ENCODE peak calls at places on chromosomes 6 and 20, in eight cellular contexts. One of them, this sample, is unnamed.

GRCh38 chr20:1997483-1998192 is 3.8 kb upstream of the PDYN start:
- DNase-seq in HEK293T: no peak
- DNase-seq in sciatic nerve: no peak
- DNase-seq in ACHN: no peak
- DNase-seq in T-cell: no peak
- DNase-seq in activated gamma-delta T cell treated with anti-CD3 and anti-CD28 coated beads, Interleukin-2, amount 50 U/mL, for 16 hours: no peak
- DNase-seq in ELR: no peak
- DNase-seq in Panc1: no peak
- DNase-seq in this sample: no peak

GRCh38 chr20:62408055-62408454 is 970 bp upstream of the CABLES2 start:
- DNase-seq in HEK293T: no peak
- DNase-seq in sciatic nerve: no peak
- DNase-seq in ACHN: no peak
- DNase-seq in T-cell: no peak
- DNase-seq in activated gamma-delta T cell treated with anti-CD3 and anti-CD28 coated beads, Interleukin-2, amount 50 U/mL, for 16 hours: no peak
- DNase-seq in ELR: no peak
- DNase-seq in Panc1: no peak
- DNase-seq in this sample: no peak

GRCh38 chr6:145562771-145563615 is 172.3 kb downstream of the EPM2A start:
- DNase-seq in HEK293T: no peak
- DNase-seq in sciatic nerve: no peak
- DNase-seq in ACHN: no peak
- DNase-seq in T-cell: no peak
- DNase-seq in activated gamma-delta T cell treated with anti-CD3 and anti-CD28 coated beads, Interleukin-2, amount 50 U/mL, for 16 hours: no peak
- DNase-seq in ELR: peak; percentile 23
- DNase-seq in Panc1: no peak
- DNase-seq in this sample: no peak

GRCh38 chr6:117938324-117938995 is 31.4 kb downstream of the SLC35F1 start:
- DNase-seq in HEK293T: no peak
- DNase-seq in sciatic nerve: no peak
- DNase-seq in ACHN: no peak
- DNase-seq in T-cell: no peak
- DNase-seq in activated gamma-delta T cell treated with anti-CD3 and anti-CD28 coated beads, Interleukin-2, amount 50 U/mL, for 16 hours: no peak
- DNase-seq in ELR: no peak
- DNase-seq in Panc1: no peak
- DNase-seq in this sample: no peak

GRCh38 chr20:40838516-40838915 is 149.5 kb upstream of the MAFB start:
- DNase-seq in HEK293T: no peak
- DNase-seq in sciatic nerve: no peak
- DNase-seq in ACHN: no peak
- DNase-seq in T-cell: no peak
- DNase-seq in activated gamma-delta T cell treated with anti-CD3 and anti-CD28 coated beads, Interleukin-2, amount 50 U/mL, for 16 hours: no peak
- DNase-seq in ELR: no peak
- DNase-seq in Panc1: no peak
- DNase-seq in this sample: no peak

GRCh38 chr6:7819641-7820040 is 90.9 kb downstream of the TXNDC5 start:
- DNase-seq in HEK293T: no peak
- DNase-seq in sciatic nerve: no peak
- DNase-seq in ACHN: no peak
- DNase-seq in T-cell: no peak
- DNase-seq in activated gamma-delta T cell treated with anti-CD3 and anti-CD28 coated beads, Interleukin-2, amount 50 U/mL, for 16 hours: no peak
- DNase-seq in ELR: peak; percentile 4
- DNase-seq in Panc1: no peak
- DNase-seq in this sample: no peak

GRCh38 chr20:64104667-64105451 is 2.5 kb downstream of the NPBWR2 start:
- DNase-seq in HEK293T: no peak
- DNase-seq in sciatic nerve: peak; percentile 48
- DNase-seq in ACHN: no peak
- DNase-seq in T-cell: no peak
- DNase-seq in activated gamma-delta T cell treated with anti-CD3 and anti-CD28 coated beads, Interleukin-2, amount 50 U/mL, for 16 hours: no peak
- DNase-seq in ELR: no peak
- DNase-seq in Panc1: no peak
- DNase-seq in this sample: no peak

GRCh38 chr20:46070215-46070910 is 19.4 kb downstream of the NCOA5 start:
- DNase-seq in HEK293T: no peak
- DNase-seq in sciatic nerve: no peak
- DNase-seq in ACHN: peak; percentile 54
- DNase-seq in T-cell: no peak
- DNase-seq in activated gamma-delta T cell treated with anti-CD3 and anti-CD28 coated beads, Interleukin-2, amount 50 U/mL, for 16 hours: no peak
- DNase-seq in ELR: peak; percentile 65
- DNase-seq in Panc1: no peak
- DNase-seq in this sample: no peak

GRCh38 chr20:32580970-32581838 is 3.9 kb downstream of the NOL4L start:
- DNase-seq in HEK293T: no peak
- DNase-seq in sciatic nerve: no peak
- DNase-seq in ACHN: no peak
- DNase-seq in T-cell: peak; percentile 22
- DNase-seq in activated gamma-delta T cell treated with anti-CD3 and anti-CD28 coated beads, Interleukin-2, amount 50 U/mL, for 16 hours: no peak
- DNase-seq in ELR: no peak
- DNase-seq in Panc1: no peak
- DNase-seq in this sample: peak; percentile 36

GRCh38 chr20:21183722-21184121 is 57.8 kb downstream of the KIZ start:
- DNase-seq in HEK293T: no peak
- DNase-seq in sciatic nerve: no peak
- DNase-seq in ACHN: peak; percentile 64
- DNase-seq in T-cell: no peak
- DNase-seq in activated gamma-delta T cell treated with anti-CD3 and anti-CD28 coated beads, Interleukin-2, amount 50 U/mL, for 16 hours: no peak
- DNase-seq in ELR: peak; percentile 46
- DNase-seq in Panc1: no peak
- DNase-seq in this sample: no peak

GRCh38 chr6:11033825-11034224 is 10.3 kb downstream of the ELOVL2 start:
- DNase-seq in HEK293T: no peak
- DNase-seq in sciatic nerve: no peak
- DNase-seq in ACHN: peak; percentile 28
- DNase-seq in T-cell: no peak
- DNase-seq in activated gamma-delta T cell treated with anti-CD3 and anti-CD28 coated beads, Interleukin-2, amount 50 U/mL, for 16 hours: no peak
- DNase-seq in ELR: peak; percentile 94
- DNase-seq in Panc1: no peak
- DNase-seq in this sample: no peak

GRCh38 chr20:37325206-37325605 is 20.7 kb upstream of the SRC start:
- DNase-seq in HEK293T: no peak
- DNase-seq in sciatic nerve: no peak
- DNase-seq in ACHN: no peak
- DNase-seq in T-cell: no peak
- DNase-seq in activated gamma-delta T cell treated with anti-CD3 and anti-CD28 coated beads, Interleukin-2, amount 50 U/mL, for 16 hours: no peak
- DNase-seq in ELR: no peak
- DNase-seq in Panc1: no peak
- DNase-seq in this sample: no peak

GRCh38 chr6:26420607-26421235 is 18.6 kb downstream of the BTN3A1 start:
- DNase-seq in HEK293T: peak; percentile 35
- DNase-seq in sciatic nerve: no peak
- DNase-seq in ACHN: peak; percentile 60
- DNase-seq in T-cell: peak; percentile 24
- DNase-seq in activated gamma-delta T cell treated with anti-CD3 and anti-CD28 coated beads, Interleukin-2, amount 50 U/mL, for 16 hours: no peak
- DNase-seq in ELR: peak; percentile 71
- DNase-seq in Panc1: no peak
- DNase-seq in this sample: peak; percentile 30

GRCh38 chr6:136548582-136549330 is 1.5 kb downstream of the MAP7 start:
- DNase-seq in HEK293T: no peak
- DNase-seq in sciatic nerve: no peak
- DNase-seq in ACHN: no peak
- DNase-seq in T-cell: no peak
- DNase-seq in activated gamma-delta T cell treated with anti-CD3 and anti-CD28 coated beads, Interleukin-2, amount 50 U/mL, for 16 hours: no peak
- DNase-seq in ELR: no peak
- DNase-seq in Panc1: no peak
- DNase-seq in this sample: peak; percentile 62

GRCh38 chr6:25263602-25264001 is 15.6 kb upstream of the CARMIL1 start:
- DNase-seq in HEK293T: no peak
- DNase-seq in sciatic nerve: no peak
- DNase-seq in ACHN: peak; percentile 10
- DNase-seq in T-cell: no peak
- DNase-seq in activated gamma-delta T cell treated with anti-CD3 and anti-CD28 coated beads, Interleukin-2, amount 50 U/mL, for 16 hours: no peak
- DNase-seq in ELR: peak; percentile 51
- DNase-seq in Panc1: no peak
- DNase-seq in this sample: no peak

GRCh38 chr6:119612871-119613515 is 263.4 kb upstream of the MAN1A1 start:
- DNase-seq in HEK293T: no peak
- DNase-seq in sciatic nerve: no peak
- DNase-seq in ACHN: no peak
- DNase-seq in T-cell: no peak
- DNase-seq in activated gamma-delta T cell treated with anti-CD3 and anti-CD28 coated beads, Interleukin-2, amount 50 U/mL, for 16 hours: no peak
- DNase-seq in ELR: peak; percentile 32
- DNase-seq in Panc1: no peak
- DNase-seq in this sample: no peak

GRCh38 chr6:12962995-12963394 is 246.4 kb downstream of the PHACTR1 start:
- DNase-seq in HEK293T: no peak
- DNase-seq in sciatic nerve: no peak
- DNase-seq in ACHN: no peak
- DNase-seq in T-cell: no peak
- DNase-seq in activated gamma-delta T cell treated with anti-CD3 and anti-CD28 coated beads, Interleukin-2, amount 50 U/mL, for 16 hours: no peak
- DNase-seq in ELR: peak; percentile 79
- DNase-seq in Panc1: no peak
- DNase-seq in this sample: no peak

GRCh38 chr6:145480024-145480423 is 255.3 kb downstream of the EPM2A start:
- DNase-seq in HEK293T: no peak
- DNase-seq in sciatic nerve: no peak
- DNase-seq in ACHN: no peak
- DNase-seq in T-cell: no peak
- DNase-seq in activated gamma-delta T cell treated with anti-CD3 and anti-CD28 coated beads, Interleukin-2, amount 50 U/mL, for 16 hours: no peak
- DNase-seq in ELR: no peak
- DNase-seq in Panc1: no peak
- DNase-seq in this sample: no peak

GRCh38 chr6:74534485-74535211 is 671.2 kb downstream of the COL12A1 start:
- DNase-seq in HEK293T: no peak
- DNase-seq in sciatic nerve: no peak
- DNase-seq in ACHN: no peak
- DNase-seq in T-cell: no peak
- DNase-seq in activated gamma-delta T cell treated with anti-CD3 and anti-CD28 coated beads, Interleukin-2, amount 50 U/mL, for 16 hours: no peak
- DNase-seq in ELR: peak; percentile 12
- DNase-seq in Panc1: peak; percentile 52
- DNase-seq in this sample: no peak

GRCh38 chr6:169970306-169970988 is 219.0 kb downstream of the ERMARD start:
- DNase-seq in HEK293T: no peak
- DNase-seq in sciatic nerve: no peak
- DNase-seq in ACHN: no peak
- DNase-seq in T-cell: no peak
- DNase-seq in activated gamma-delta T cell treated with anti-CD3 and anti-CD28 coated beads, Interleukin-2, amount 50 U/mL, for 16 hours: no peak
- DNase-seq in ELR: no peak
- DNase-seq in Panc1: no peak
- DNase-seq in this sample: no peak

GRCh38 chr20:364905-365794 is 15.4 kb upstream of the TRIB3 start:
- DNase-seq in HEK293T: no peak
- DNase-seq in sciatic nerve: no peak
- DNase-seq in ACHN: peak; percentile 52
- DNase-seq in T-cell: no peak
- DNase-seq in activated gamma-delta T cell treated with anti-CD3 and anti-CD28 coated beads, Interleukin-2, amount 50 U/mL, for 16 hours: no peak
- DNase-seq in ELR: peak; percentile 77
- DNase-seq in Panc1: no peak
- DNase-seq in this sample: no peak

GRCh38 chr6:20168668-20169633 is 43.3 kb downstream of the MBOAT1 start:
- DNase-seq in HEK293T: no peak
- DNase-seq in sciatic nerve: no peak
- DNase-seq in ACHN: no peak
- DNase-seq in T-cell: no peak
- DNase-seq in activated gamma-delta T cell treated with anti-CD3 and anti-CD28 coated beads, Interleukin-2, amount 50 U/mL, for 16 hours: no peak
- DNase-seq in ELR: no peak
- DNase-seq in Panc1: no peak
- DNase-seq in this sample: no peak

GRCh38 chr6:42041131-42042055 is 8.9 kb upstream of the TAF8 start:
- DNase-seq in HEK293T: no peak
- DNase-seq in sciatic nerve: no peak
- DNase-seq in ACHN: no peak
- DNase-seq in T-cell: no peak
- DNase-seq in activated gamma-delta T cell treated with anti-CD3 and anti-CD28 coated beads, Interleukin-2, amount 50 U/mL, for 16 hours: no peak
- DNase-seq in ELR: no peak
- DNase-seq in Panc1: no peak
- DNase-seq in this sample: no peak

GRCh38 chr20:24698706-24699206 is 229.3 kb downstream of the SYNDIG1 start:
- DNase-seq in HEK293T: no peak
- DNase-seq in sciatic nerve: peak; percentile 31
- DNase-seq in ACHN: no peak
- DNase-seq in T-cell: no peak
- DNase-seq in activated gamma-delta T cell treated with anti-CD3 and anti-CD28 coated beads, Interleukin-2, amount 50 U/mL, for 16 hours: no peak
- DNase-seq in ELR: no peak
- DNase-seq in Panc1: no peak
- DNase-seq in this sample: no peak

GRCh38 chr6:137912813-137913212 is 45.8 kb downstream of the TNFAIP3 start:
- DNase-seq in HEK293T: no peak
- DNase-seq in sciatic nerve: no peak
- DNase-seq in ACHN: no peak
- DNase-seq in T-cell: no peak
- DNase-seq in activated gamma-delta T cell treated with anti-CD3 and anti-CD28 coated beads, Interleukin-2, amount 50 U/mL, for 16 hours: no peak
- DNase-seq in ELR: no peak
- DNase-seq in Panc1: no peak
- DNase-seq in this sample: no peak

GRCh38 chr6:5333653-5334052 is 72.3 kb downstream of the FARS2 start:
- DNase-seq in HEK293T: no peak
- DNase-seq in sciatic nerve: no peak
- DNase-seq in ACHN: no peak
- DNase-seq in T-cell: no peak
- DNase-seq in activated gamma-delta T cell treated with anti-CD3 and anti-CD28 coated beads, Interleukin-2, amount 50 U/mL, for 16 hours: no peak
- DNase-seq in ELR: peak; percentile 71
- DNase-seq in Panc1: no peak
- DNase-seq in this sample: no peak

GRCh38 chr6:2182251-2182650 is 63.2 kb downstream of the GMDS start:
- DNase-seq in HEK293T: no peak
- DNase-seq in sciatic nerve: no peak
- DNase-seq in ACHN: no peak
- DNase-seq in T-cell: no peak
- DNase-seq in activated gamma-delta T cell treated with anti-CD3 and anti-CD28 coated beads, Interleukin-2, amount 50 U/mL, for 16 hours: no peak
- DNase-seq in ELR: no peak
- DNase-seq in Panc1: no peak
- DNase-seq in this sample: peak; percentile 47